ENCODE peak calls at places on chromosomes 3 and 15, in four cellular contexts. S is cardiac muscle cell, F is endodermal cell, Z is HCT116. W is an unnamed sample.

GRCh38 chr3:30421261-30421660 is 185.1 kb upstream of the TGFBR2 start:
- DNase-seq in S (peak; percentile 85), F (no peak), Z (no peak), W (no peak)

GRCh38 chr3:97932387-97932801 is 39.8 kb downstream of the RIOX2 start:
- DNase-seq in S (peak; percentile 70), F (no peak), Z (no peak), W (no peak)

GRCh38 chr3:81452406-81452805 is 309.0 kb downstream of the GBE1 start:
- DNase-seq in S (peak; percentile 26), F (no peak), Z (no peak), W (no peak)

GRCh38 chr3:85251766-85252165 is 293.0 kb downstream of the CADM2 start:
- DNase-seq in S (no peak), F (no peak), Z (no peak), W (no peak)

GRCh38 chr3:31613654-31614053 is 80.9 kb downstream of the STT3B start:
- DNase-seq in S (no peak), F (no peak), Z (no peak), W (no peak)

GRCh38 chr3:18725668-18726407 is 300.7 kb upstream of the SATB1 start:
- DNase-seq in S (peak; percentile 77), F (no peak), Z (no peak), W (no peak)

GRCh38 chr3:195690951-195691350 is 29.8 kb upstream of the MUC20 start:
- DNase-seq in S (no peak), F (no peak), Z (no peak), W (no peak)

GRCh38 chr3:59709702-59710555 is 660.1 kb upstream of the CFAP20DC start:
- DNase-seq in S (no peak), F (no peak), Z (no peak), W (no peak)

GRCh38 chr3:20890124-20890523 is 704.1 kb upstream of the SGO1 start:
- DNase-seq in S (no peak), F (no peak), Z (no peak), W (no peak)

GRCh38 chr3:122893282-122893681 is 98.4 kb downstream of the SLC49A4 start:
- DNase-seq in S (no peak), F (no peak), Z (peak; percentile 59), W (no peak)

GRCh38 chr3:117692416-117692995 is 982.9 kb downstream of the TUSC7 start:
- DNase-seq in S (peak; percentile 22), F (peak; percentile 53), Z (no peak), W (peak; percentile 4)

GRCh38 chr15:65329298-65329990 is 25.0 kb downstream of the RNU5B-1 start:
- DNase-seq in S (no peak), F (peak; percentile 33), Z (no peak), W (peak; percentile 38)

GRCh38 chr15:82146990-82147461 is 101.2 kb upstream of the MEX3B start:
- DNase-seq in S (peak; percentile 71), F (no peak), Z (peak; percentile 51), W (no peak)

GRCh38 chr15:65399001-65399706 is 21.4 kb upstream of the IGDCC3 start:
- DNase-seq in S (no peak), F (no peak), Z (no peak), W (no peak)

GRCh38 chr3:120448707-120449650 is 1.8 kb downstream of the FSTL1 start:
- DNase-seq in S (peak; percentile 77), F (peak; percentile 78), Z (no peak), W (peak; percentile 47)

GRCh38 chr15:77905301-77905920 is 172.1 kb downstream of the TBC1D2B start:
- DNase-seq in S (no peak), F (peak; percentile 48), Z (no peak), W (no peak)

GRCh38 chr3:106130384-106131084 is 261.7 kb upstream of the CBLB start:
- DNase-seq in S (peak; percentile 91), F (no peak), Z (no peak), W (peak; percentile 22)

GRCh38 chr3:94293793-94294195 is 230.9 kb downstream of the NSUN3 start:
- DNase-seq in S (no peak), F (no peak), Z (no peak), W (no peak)

GRCh38 chr3:67459131-67459530 is 195.3 kb downstream of the SUCLG2 start:
- DNase-seq in S (peak; percentile 3), F (no peak), Z (no peak), W (no peak)

GRCh38 chr3:15505412-15506165 is 15.9 kb downstream of the COLQ start:
- DNase-seq in S (no peak), F (no peak), Z (no peak), W (no peak)

GRCh38 chr3:5391226-5391625 is 203.7 kb downstream of the EDEM1 start:
- DNase-seq in S (no peak), F (no peak), Z (no peak), W (no peak)

GRCh38 chr3:196968233-196969000 is at the start of gene PIGZ:
- DNase-seq in S (peak; percentile 49), F (peak; percentile 77), Z (no peak), W (peak; percentile 87)

GRCh38 chr3:46907960-46908293 is 30.4 kb downstream of the PTH1R start:
- DNase-seq in S (no peak), F (no peak), Z (no peak), W (no peak)

GRCh38 chr3:77577264-77577663 is 537.4 kb downstream of the ROBO2 start:
- DNase-seq in S (no peak), F (no peak), Z (no peak), W (no peak)

GRCh38 chr3:19702416-19703078 is 231.5 kb downstream of the EFHB start:
- DNase-seq in S (peak; percentile 38), F (no peak), Z (no peak), W (no peak)

GRCh38 chr3:151085227-151085888 is at the start of gene MED12L:
- DNase-seq in S (peak; percentile 81), F (peak; percentile 92), Z (peak; percentile 45), W (peak; percentile 96)

GRCh38 chr3:186705882-186706780 is 11.0 kb upstream of the KNG1 start:
- DNase-seq in S (no peak), F (no peak), Z (no peak), W (no peak)

DNA sequence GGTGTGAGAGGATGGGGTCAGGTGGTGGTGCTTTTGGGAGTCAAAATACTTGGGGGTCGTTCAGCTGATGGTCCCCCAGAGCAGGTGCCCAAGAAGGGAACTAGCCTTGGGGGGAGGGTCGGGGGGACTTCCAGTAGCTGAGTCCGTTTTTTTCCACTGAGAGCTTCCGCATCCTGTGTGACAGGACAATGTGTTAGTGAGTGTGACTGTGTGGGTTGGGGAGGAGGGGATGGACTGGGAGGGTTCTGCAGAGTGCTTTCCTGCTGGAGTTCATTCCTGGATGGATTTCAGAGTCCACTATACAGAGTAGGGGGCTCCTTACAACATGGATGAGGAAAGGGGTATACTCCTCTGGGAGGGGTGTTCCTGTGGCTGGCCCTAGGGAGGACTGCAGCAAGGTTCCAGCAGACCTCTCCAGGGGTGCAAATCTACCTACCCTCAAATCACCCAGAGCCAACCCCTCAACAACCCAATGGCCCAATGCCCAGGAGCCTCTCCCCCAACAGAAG is 601 bp upstream of the HYAL2 start:
- DNase-seq in S (peak; percentile 34), F (no peak), Z (no peak), W (no peak)
- H3K4me3 ChIP-seq in S (no peak overlapping the region), F (no peak overlapping the region), Z (no peak overlapping the region), W (no peak overlapping the region)

DNA sequence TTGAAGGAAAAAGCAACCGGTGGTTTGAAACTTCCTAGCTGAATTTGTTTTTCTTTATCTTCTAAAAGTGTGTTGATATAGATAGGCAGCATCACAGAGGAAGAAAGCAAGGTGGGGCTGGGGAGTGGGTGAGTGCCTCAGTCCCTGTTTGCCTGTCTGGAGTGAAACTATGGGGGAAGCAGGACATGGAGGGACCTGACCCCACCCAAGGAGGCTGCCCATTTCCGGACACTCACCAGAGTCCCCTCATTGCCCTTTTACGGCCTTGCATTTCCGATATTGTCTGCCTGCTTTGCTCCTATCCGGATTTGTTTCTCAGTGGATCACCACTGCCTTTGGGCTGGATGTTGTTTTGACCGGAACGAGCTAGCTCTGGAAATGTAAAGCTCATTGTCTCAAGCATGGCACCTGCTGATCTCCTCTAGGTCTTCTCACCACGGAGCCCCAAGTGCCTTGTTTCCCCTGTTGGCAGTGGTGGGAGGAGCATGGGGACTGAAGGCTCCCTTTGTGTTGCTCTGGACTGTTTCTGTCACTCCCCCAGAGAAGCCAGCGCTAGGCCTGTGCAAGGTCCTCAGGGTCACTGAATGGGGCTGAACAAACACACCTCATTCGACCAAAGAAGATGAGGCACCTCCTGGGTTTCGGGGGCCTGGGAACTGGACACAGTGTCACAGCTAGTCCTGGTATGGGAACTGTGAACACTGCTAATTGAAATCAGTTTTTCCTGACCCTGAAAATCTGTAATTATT is 7.0 kb downstream of the CLDN11 start:
- DNase-seq in S (no peak), F (peak; percentile 63), Z (no peak), W (peak; percentile 70)
- H3K36me3 ChIP-seq in S (no peaks in the 10 kb centered on the region), F (no peaks in the 10 kb centered on the region), Z (no peaks in the 10 kb centered on the region), W (no peaks in the 10 kb centered on the region)

GRCh38 chr3:187999821-188000220 is 154.1 kb upstream of the LPP start:
- DNase-seq in S (no peak), F (no peak), Z (no peak), W (no peak)

GRCh38 chr3:188002626-188003138 is 151.3 kb upstream of the LPP start:
- DNase-seq in S (no peak), F (no peak), Z (no peak), W (no peak)

GRCh38 chr3:188001926-188002325 is 152.0 kb upstream of the LPP start:
- DNase-seq in S (no peak), F (no peak), Z (no peak), W (no peak)

GRCh38 chr3:188000361-188000861 is 153.5 kb upstream of the LPP start:
- DNase-seq in S (no peak), F (no peak), Z (no peak), W (no peak)

DNA sequence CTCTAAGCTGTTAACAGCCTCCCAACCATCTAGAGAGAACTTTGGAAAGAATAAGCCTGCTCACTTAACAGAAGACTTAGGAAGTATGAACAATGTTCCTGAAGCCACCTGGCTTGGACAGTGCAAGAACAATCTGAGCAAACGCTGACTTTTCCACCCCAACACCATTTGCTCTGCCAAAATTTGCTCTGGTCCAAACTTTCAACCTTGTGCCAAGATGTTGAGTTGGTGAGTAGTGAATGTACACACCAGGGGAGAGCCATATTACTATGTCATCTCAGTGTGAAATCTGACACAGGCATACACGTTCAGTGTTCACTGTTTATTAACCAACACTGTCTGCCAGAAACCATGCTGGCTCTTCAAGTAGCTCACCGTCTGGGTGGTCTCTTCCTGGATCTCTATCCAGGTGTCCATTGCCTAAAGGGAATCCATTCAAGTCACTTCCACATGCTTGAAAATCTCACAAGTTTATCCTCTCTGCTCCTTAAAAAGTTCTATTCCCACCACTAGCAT is 152.8 kb upstream of the LPP start:
- DNase-seq in S (no peak), F (no peak), Z (no peak), W (no peak)
- H3K4me3 ChIP-seq in S (no peak overlapping the region), F (no peak overlapping the region), Z (no peak overlapping the region), W (no peak overlapping the region)

GRCh38 chr15:25054329-25054728 is 99.5 kb downstream of the SNRPN start:
- DNase-seq in S (no peak), F (peak; percentile 35), Z (no peak), W (no peak)

GRCh38 chr15:25056484-25057429 is 102.0 kb downstream of the SNRPN start:
- DNase-seq in S (no peak), F (peak; percentile 64), Z (no peak), W (peak; percentile 46)

GRCh38 chr15:25053000-25053815 is 98.4 kb downstream of the SNRPN start:
- DNase-seq in S (no peak), F (peak; percentile 36), Z (no peak), W (no peak)

GRCh38 chr15:25055356-25056068 is 100.7 kb downstream of the SNRPN start:
- DNase-seq in S (no peak), F (peak; percentile 32), Z (no peak), W (no peak)

GRCh38 chr15:25054943-25055342 is 100.2 kb downstream of the SNRPN start:
- DNase-seq in S (no peak), F (no peak), Z (no peak), W (no peak)
- H3K36me3 ChIP-seq in S (peaks cover 37% of the 10 kb centered on the region), F (peaks cover 100% of the 10 kb centered on the region), Z (no peaks in the 10 kb centered on the region), W (peaks cover 88% of the 10 kb centered on the region)

W was measured in H7.